ENCODE peak calls at places on chromosomes 13 and 19, in six cellular contexts. One of them, this sample, is unnamed.

GRCh38 chr13:50387124-50387581 is 371.9 kb downstream of the KCNRG start:
- DNase-seq in stimulated activated naive B cell treated with anti-CD40 and anti-IgM and Interleukin-4, amounts not matched to agents 10 μg/mL and 1 μg/mL and 100 μg/mL, for 72 hours: no peak
- DNase-seq in neural progenitor cell: peak; percentile 75
- DNase-seq in CD4-positive, alpha-beta memory T cell: peak; percentile 15
- DNase-seq in dermis microvascular lymphatic vessel endothelial cell: peak; percentile 29
- DNase-seq in activated T-cell treated with anti-CD3 and anti-CD28 coated beads for 1 hour: peak; percentile 17
- DNase-seq in this sample: no peak

GRCh38 chr13:73983109-73983508 is 151.1 kb downstream of the KLF12 start:
- DNase-seq in CD4-positive, alpha-beta memory T cell: no peak
- DNase-seq in activated T-cell treated with anti-CD3 and anti-CD28 coated beads for 1 hour: no peak
- DNase-seq in dermis microvascular lymphatic vessel endothelial cell: no peak
- DNase-seq in neural progenitor cell: no peak
- DNase-seq in stimulated activated naive B cell treated with anti-CD40 and anti-IgM and Interleukin-4, amounts not matched to agents 10 μg/mL and 1 μg/mL and 100 μg/mL, for 72 hours: no peak
- DNase-seq in this sample: no peak

GRCh38 chr19:57437931-57438330 is 2.8 kb downstream of the ZNF749 start:
- DNase-seq in neural progenitor cell: no peak
- DNase-seq in CD4-positive, alpha-beta memory T cell: no peak
- DNase-seq in activated T-cell treated with anti-CD3 and anti-CD28 coated beads for 1 hour: no peak
- DNase-seq in stimulated activated naive B cell treated with anti-CD40 and anti-IgM and Interleukin-4, amounts not matched to agents 10 μg/mL and 1 μg/mL and 100 μg/mL, for 72 hours: no peak
- DNase-seq in dermis microvascular lymphatic vessel endothelial cell: no peak
- DNase-seq in this sample: no peak

GRCh38 chr19:19822148-19822429 is 539 bp upstream of the ZNF506 start:
- DNase-seq in CD4-positive, alpha-beta memory T cell: no peak
- DNase-seq in stimulated activated naive B cell treated with anti-CD40 and anti-IgM and Interleukin-4, amounts not matched to agents 10 μg/mL and 1 μg/mL and 100 μg/mL, for 72 hours: no peak
- DNase-seq in activated T-cell treated with anti-CD3 and anti-CD28 coated beads for 1 hour: peak; percentile 5
- DNase-seq in dermis microvascular lymphatic vessel endothelial cell: no peak
- DNase-seq in neural progenitor cell: no peak
- DNase-seq in this sample: no peak

GRCh38 chr13:21871919-21872318 is 201.0 kb downstream of the FGF9 start:
- DNase-seq in activated T-cell treated with anti-CD3 and anti-CD28 coated beads for 1 hour: no peak
- DNase-seq in CD4-positive, alpha-beta memory T cell: no peak
- DNase-seq in neural progenitor cell: no peak
- DNase-seq in dermis microvascular lymphatic vessel endothelial cell: no peak
- DNase-seq in stimulated activated naive B cell treated with anti-CD40 and anti-IgM and Interleukin-4, amounts not matched to agents 10 μg/mL and 1 μg/mL and 100 μg/mL, for 72 hours: no peak
- DNase-seq in this sample: no peak

GRCh38 chr19:35847911-35848310 is 4.4 kb downstream of the NPHS1 start:
- DNase-seq in stimulated activated naive B cell treated with anti-CD40 and anti-IgM and Interleukin-4, amounts not matched to agents 10 μg/mL and 1 μg/mL and 100 μg/mL, for 72 hours: no peak
- DNase-seq in neural progenitor cell: no peak
- DNase-seq in CD4-positive, alpha-beta memory T cell: no peak
- DNase-seq in activated T-cell treated with anti-CD3 and anti-CD28 coated beads for 1 hour: no peak
- DNase-seq in dermis microvascular lymphatic vessel endothelial cell: no peak
- DNase-seq in this sample: no peak

GRCh38 chr13:31772231-31772630 is 32.9 kb downstream of the RXFP2 start:
- DNase-seq in dermis microvascular lymphatic vessel endothelial cell: no peak
- DNase-seq in neural progenitor cell: no peak
- DNase-seq in CD4-positive, alpha-beta memory T cell: no peak
- DNase-seq in stimulated activated naive B cell treated with anti-CD40 and anti-IgM and Interleukin-4, amounts not matched to agents 10 μg/mL and 1 μg/mL and 100 μg/mL, for 72 hours: no peak
- DNase-seq in activated T-cell treated with anti-CD3 and anti-CD28 coated beads for 1 hour: no peak
- DNase-seq in this sample: no peak

GRCh38 chr13:111924676-111925075 is 142.3 kb upstream of the SOX1 start:
- DNase-seq in neural progenitor cell: no peak
- DNase-seq in dermis microvascular lymphatic vessel endothelial cell: no peak
- DNase-seq in CD4-positive, alpha-beta memory T cell: no peak
- DNase-seq in stimulated activated naive B cell treated with anti-CD40 and anti-IgM and Interleukin-4, amounts not matched to agents 10 μg/mL and 1 μg/mL and 100 μg/mL, for 72 hours: no peak
- DNase-seq in activated T-cell treated with anti-CD3 and anti-CD28 coated beads for 1 hour: no peak
- DNase-seq in this sample: no peak

GRCh38 chr13:28478127-28478526 is 16.8 kb downstream of the FLT1 start:
- DNase-seq in dermis microvascular lymphatic vessel endothelial cell: no peak
- DNase-seq in neural progenitor cell: no peak
- DNase-seq in CD4-positive, alpha-beta memory T cell: no peak
- DNase-seq in stimulated activated naive B cell treated with anti-CD40 and anti-IgM and Interleukin-4, amounts not matched to agents 10 μg/mL and 1 μg/mL and 100 μg/mL, for 72 hours: no peak
- DNase-seq in activated T-cell treated with anti-CD3 and anti-CD28 coated beads for 1 hour: no peak
- DNase-seq in this sample: no peak

GRCh38 chr13:58085819-58086218 is 454.3 kb downstream of the PCDH17 start:
- DNase-seq in stimulated activated naive B cell treated with anti-CD40 and anti-IgM and Interleukin-4, amounts not matched to agents 10 μg/mL and 1 μg/mL and 100 μg/mL, for 72 hours: no peak
- DNase-seq in CD4-positive, alpha-beta memory T cell: no peak
- DNase-seq in dermis microvascular lymphatic vessel endothelial cell: no peak
- DNase-seq in activated T-cell treated with anti-CD3 and anti-CD28 coated beads for 1 hour: no peak
- DNase-seq in neural progenitor cell: no peak
- DNase-seq in this sample: no peak

GRCh38 chr13:47846886-47847285 is 154.2 kb downstream of the SUCLA2 start:
- DNase-seq in stimulated activated naive B cell treated with anti-CD40 and anti-IgM and Interleukin-4, amounts not matched to agents 10 μg/mL and 1 μg/mL and 100 μg/mL, for 72 hours: no peak
- DNase-seq in neural progenitor cell: no peak
- DNase-seq in dermis microvascular lymphatic vessel endothelial cell: no peak
- DNase-seq in CD4-positive, alpha-beta memory T cell: no peak
- DNase-seq in activated T-cell treated with anti-CD3 and anti-CD28 coated beads for 1 hour: no peak
- DNase-seq in this sample: no peak

GRCh38 chr19:13330285-13330684 is 176.0 kb downstream of the CACNA1A start:
- DNase-seq in neural progenitor cell: no peak
- DNase-seq in dermis microvascular lymphatic vessel endothelial cell: no peak
- DNase-seq in activated T-cell treated with anti-CD3 and anti-CD28 coated beads for 1 hour: no peak
- DNase-seq in CD4-positive, alpha-beta memory T cell: no peak
- DNase-seq in stimulated activated naive B cell treated with anti-CD40 and anti-IgM and Interleukin-4, amounts not matched to agents 10 μg/mL and 1 μg/mL and 100 μg/mL, for 72 hours: no peak
- DNase-seq in this sample: no peak

GRCh38 chr19:48618278-48618915 is 581 bp downstream of the RPL18 start:
- DNase-seq in activated T-cell treated with anti-CD3 and anti-CD28 coated beads for 1 hour: no peak
- DNase-seq in stimulated activated naive B cell treated with anti-CD40 and anti-IgM and Interleukin-4, amounts not matched to agents 10 μg/mL and 1 μg/mL and 100 μg/mL, for 72 hours: no peak
- DNase-seq in CD4-positive, alpha-beta memory T cell: no peak
- DNase-seq in dermis microvascular lymphatic vessel endothelial cell: no peak
- DNase-seq in neural progenitor cell: no peak
- DNase-seq in this sample: no peak

GRCh38 chr19:39544201-39544903 is 4.4 kb upstream of the EID2 start:
- DNase-seq in stimulated activated naive B cell treated with anti-CD40 and anti-IgM and Interleukin-4, amounts not matched to agents 10 μg/mL and 1 μg/mL and 100 μg/mL, for 72 hours: no peak
- DNase-seq in dermis microvascular lymphatic vessel endothelial cell: no peak
- DNase-seq in neural progenitor cell: no peak
- DNase-seq in activated T-cell treated with anti-CD3 and anti-CD28 coated beads for 1 hour: no peak
- DNase-seq in CD4-positive, alpha-beta memory T cell: no peak
- DNase-seq in this sample: no peak

GRCh38 chr19:56117889-56118288 is 3.2 kb downstream of the ZNF787 start:
- DNase-seq in stimulated activated naive B cell treated with anti-CD40 and anti-IgM and Interleukin-4, amounts not matched to agents 10 μg/mL and 1 μg/mL and 100 μg/mL, for 72 hours: no peak
- DNase-seq in CD4-positive, alpha-beta memory T cell: no peak
- DNase-seq in dermis microvascular lymphatic vessel endothelial cell: no peak
- DNase-seq in neural progenitor cell: no peak
- DNase-seq in activated T-cell treated with anti-CD3 and anti-CD28 coated beads for 1 hour: no peak
- DNase-seq in this sample: no peak

GRCh38 chr19:35349614-35350521 is 2.2 kb downstream of the FFAR1 start:
- DNase-seq in neural progenitor cell: no peak
- DNase-seq in activated T-cell treated with anti-CD3 and anti-CD28 coated beads for 1 hour: no peak
- DNase-seq in stimulated activated naive B cell treated with anti-CD40 and anti-IgM and Interleukin-4, amounts not matched to agents 10 μg/mL and 1 μg/mL and 100 μg/mL, for 72 hours: no peak
- DNase-seq in CD4-positive, alpha-beta memory T cell: no peak
- DNase-seq in dermis microvascular lymphatic vessel endothelial cell: no peak
- DNase-seq in this sample: no peak

GRCh38 chr13:98144501-98145350 is 1.8 kb downstream of the FARP1 start:
- DNase-seq in dermis microvascular lymphatic vessel endothelial cell: peak; percentile 40
- DNase-seq in neural progenitor cell: peak; percentile 81
- DNase-seq in stimulated activated naive B cell treated with anti-CD40 and anti-IgM and Interleukin-4, amounts not matched to agents 10 μg/mL and 1 μg/mL and 100 μg/mL, for 72 hours: no peak
- DNase-seq in CD4-positive, alpha-beta memory T cell: no peak
- DNase-seq in activated T-cell treated with anti-CD3 and anti-CD28 coated beads for 1 hour: no peak
- DNase-seq in this sample: no peak

GRCh38 chr19:38142176-38143035 is 81.6 kb downstream of the DPF1 start:
- DNase-seq in dermis microvascular lymphatic vessel endothelial cell: peak; percentile 54
- DNase-seq in neural progenitor cell: peak; percentile 83
- DNase-seq in stimulated activated naive B cell treated with anti-CD40 and anti-IgM and Interleukin-4, amounts not matched to agents 10 μg/mL and 1 μg/mL and 100 μg/mL, for 72 hours: peak; percentile 13
- DNase-seq in activated T-cell treated with anti-CD3 and anti-CD28 coated beads for 1 hour: peak; percentile 17
- DNase-seq in CD4-positive, alpha-beta memory T cell: peak; percentile 11
- DNase-seq in this sample: no peak

GRCh38 chr19:1264801-1265610 is 4.1 kb upstream of the CIRBP start:
- DNase-seq in CD4-positive, alpha-beta memory T cell: no peak
- DNase-seq in activated T-cell treated with anti-CD3 and anti-CD28 coated beads for 1 hour: no peak
- DNase-seq in dermis microvascular lymphatic vessel endothelial cell: peak; percentile 81
- DNase-seq in neural progenitor cell: peak; percentile 86
- DNase-seq in stimulated activated naive B cell treated with anti-CD40 and anti-IgM and Interleukin-4, amounts not matched to agents 10 μg/mL and 1 μg/mL and 100 μg/mL, for 72 hours: peak; percentile 72
- DNase-seq in this sample: no peak

GRCh38 chr19:1833540-1833939 is 14.7 kb downstream of the REXO1 start:
- DNase-seq in stimulated activated naive B cell treated with anti-CD40 and anti-IgM and Interleukin-4, amounts not matched to agents 10 μg/mL and 1 μg/mL and 100 μg/mL, for 72 hours: no peak
- DNase-seq in neural progenitor cell: no peak
- DNase-seq in CD4-positive, alpha-beta memory T cell: no peak
- DNase-seq in dermis microvascular lymphatic vessel endothelial cell: no peak
- DNase-seq in activated T-cell treated with anti-CD3 and anti-CD28 coated beads for 1 hour: no peak
- DNase-seq in this sample: no peak

GRCh38 chr19:31511098-31511497 is 161.9 kb upstream of the TSHZ3 start:
- DNase-seq in neural progenitor cell: no peak
- DNase-seq in CD4-positive, alpha-beta memory T cell: no peak
- DNase-seq in activated T-cell treated with anti-CD3 and anti-CD28 coated beads for 1 hour: no peak
- DNase-seq in dermis microvascular lymphatic vessel endothelial cell: no peak
- DNase-seq in stimulated activated naive B cell treated with anti-CD40 and anti-IgM and Interleukin-4, amounts not matched to agents 10 μg/mL and 1 μg/mL and 100 μg/mL, for 72 hours: no peak
- DNase-seq in this sample: no peak

GRCh38 chr13:36839281-36839680 is 20.3 kb downstream of the RFXAP start:
- DNase-seq in CD4-positive, alpha-beta memory T cell: no peak
- DNase-seq in neural progenitor cell: no peak
- DNase-seq in dermis microvascular lymphatic vessel endothelial cell: no peak
- DNase-seq in activated T-cell treated with anti-CD3 and anti-CD28 coated beads for 1 hour: no peak
- DNase-seq in stimulated activated naive B cell treated with anti-CD40 and anti-IgM and Interleukin-4, amounts not matched to agents 10 μg/mL and 1 μg/mL and 100 μg/mL, for 72 hours: no peak
- DNase-seq in this sample: no peak

This sample was measured in glomerular endothelial cell.